ENCODE peak calls at places on chromosomes 5 and 9, in four cellular contexts. L, Y, J and R are unnamed samples.

GRCh38 chr5:163185315-163185714 is 252.1 kb upstream of the CCNG1 start:
- DNase-seq in L (no peak), Y (no peak), J (no peak), R (no peak)

GRCh38 chr9:77841739-77842386 is 189.7 kb downstream of the GNAQ start:
- DNase-seq in L (no peak), Y (no peak), J (no peak), R (no peak)

GRCh38 chr5:36607114-36607561 is 732 bp downstream of the SLC1A3 start:
- DNase-seq in L (no peak), Y (peak), J (no peak), R (no peak)

GRCh38 chr9:75540185-75540584 is 350.3 kb upstream of the PCSK5 start:
- DNase-seq in L (no peak), Y (no peak), J (no peak), R (no peak)

GRCh38 chr5:171449426-171449825 is 30.0 kb downstream of the FGF18 start:
- DNase-seq in L (no peak), Y (no peak), J (no peak), R (no peak)

GRCh38 chr5:66596791-66597757 is 881 bp downstream of the MAST4 start:
- DNase-seq in L (no peak), Y (no peak), J (peak), R (peak)

GRCh38 chr9:81113408-81114124 is 575.8 kb downstream of the TLE1 start:
- DNase-seq in L (no peak), Y (no peak), J (no peak), R (no peak)

GRCh38 chr9:30197954-30198353 is 2186.5 kb upstream of the ACO1 start:
- DNase-seq in L (no peak), Y (no peak), J (no peak), R (no peak)

GRCh38 chr9:3401556-3401955 is 124.2 kb downstream of the RFX3 start:
- DNase-seq in L (no peak), Y (peak), J (no peak), R (no peak)

GRCh38 chr9:18824095-18824666 is 208.8 kb downstream of the SAXO1 start:
- DNase-seq in L (no peak), Y (no peak), J (peak), R (no peak)

GRCh38 chr5:437281-437771 is 5.7 kb upstream of the EXOC3 start:
- DNase-seq in L (peak), Y (no peak), J (peak), R (peak)

GRCh38 chr5:149719666-149720065 is 10.4 kb upstream of the PPARGC1B start:
- DNase-seq in L (no peak), Y (no peak), J (peak), R (no peak)

GRCh38 chr9:3868012-3868411 is 342.2 kb upstream of the RFX3 start:
- DNase-seq in L (no peak), Y (no peak), J (no peak), R (no peak)

GRCh38 chr5:154268073-154268472 is 77.5 kb downstream of the GALNT10 start:
- DNase-seq in L (no peak), Y (no peak), J (no peak), R (no peak)

GRCh38 chr5:12330381-12330780 is 426.1 kb upstream of the CTNND2 start:
- DNase-seq in L (no peak), Y (no peak), J (no peak), R (no peak)

GRCh38 chr9:27125030-27125429 is 16.0 kb downstream of the TEK start:
- DNase-seq in L (no peak), Y (peak), J (peak), R (no peak)

GRCh38 chr5:142819816-142820215 is 49.6 kb downstream of the ARHGAP26 start:
- DNase-seq in L (no peak), Y (no peak), J (no peak), R (no peak)

GRCh38 chr5:35436441-35437057 is 181.1 kb upstream of the SPEF2 start:
- DNase-seq in L (no peak), Y (peak), J (no peak), R (no peak)

GRCh38 chr5:107404595-107405366 is 266.0 kb downstream of the EFNA5 start:
- DNase-seq in L (no peak), Y (no peak), J (no peak), R (no peak)

GRCh38 chr5:35657877-35658276 is 40.2 kb downstream of the SPEF2 start:
- DNase-seq in L (no peak), Y (no peak), J (no peak), R (no peak)

GRCh38 chr9:130045657-130046450 is 2.9 kb upstream of the FNBP1 start:
- DNase-seq in L (no peak), Y (no peak), J (no peak), R (no peak)

GRCh38 chr9:130835441-130836298 is 616 bp downstream of the ABL1 start:
- DNase-seq in L (no peak), Y (no peak), J (peak), R (peak)

GRCh38 chr9:127204771-127205470 is 59.7 kb upstream of the GARNL3 start:
- DNase-seq in L (no peak), Y (no peak), J (no peak), R (peak)

GRCh38 chr9:109417585-109418544 is 80.2 kb downstream of the PTPN3 start:
- DNase-seq in L (no peak), Y (no peak), J (no peak), R (no peak)

GRCh38 chr5:90873033-90873517 is 314.5 kb downstream of the ADGRV1 start:
- DNase-seq in L (no peak), Y (no peak), J (no peak), R (no peak)

GRCh38 chr5:80711938-80712337 is 57.2 kb upstream of the DHFR start:
- DNase-seq in L (no peak), Y (peak), J (no peak), R (no peak)

GRCh38 chr9:136607334-136607919 is 55.3 kb upstream of the EGFL7 start:
- DNase-seq in L (no peak), Y (no peak), J (no peak), R (no peak)

GRCh38 chr9:14942037-14942436 is 31.8 kb upstream of the FREM1 start:
- DNase-seq in L (no peak), Y (no peak), J (no peak), R (no peak)

GRCh38 chr5:154501566-154501965 is 23.5 kb upstream of the HAND1 start:
- DNase-seq in L (no peak), Y (no peak), J (no peak), R (peak)

GRCh38 chr5:67992919-67993318 is 222.6 kb upstream of the PIK3R1 start:
- DNase-seq in L (no peak), Y (no peak), J (no peak), R (no peak)

GRCh38 chr5:149549461-149550266 is 1.6 kb downstream of the CSNK1A1 start:
- DNase-seq in L (peak), Y (peak), J (peak), R (no peak)

GRCh38 chr9:2199999-2200796 is 185.1 kb downstream of the SMARCA2 start:
- DNase-seq in L (no peak), Y (no peak), J (no peak), R (no peak)

GRCh38 chr9:2198956-2199635 is 183.9 kb downstream of the SMARCA2 start:
- DNase-seq in L (no peak), Y (no peak), J (no peak), R (no peak)

GRCh38 chr9:2192356-2192979 is 177.3 kb downstream of the SMARCA2 start:
- DNase-seq in L (no peak), Y (no peak), J (no peak), R (no peak)

GRCh38 chr9:2193565-2193964 is 178.4 kb downstream of the SMARCA2 start:
- DNase-seq in L (no peak), Y (no peak), J (no peak), R (no peak)

DNA sequence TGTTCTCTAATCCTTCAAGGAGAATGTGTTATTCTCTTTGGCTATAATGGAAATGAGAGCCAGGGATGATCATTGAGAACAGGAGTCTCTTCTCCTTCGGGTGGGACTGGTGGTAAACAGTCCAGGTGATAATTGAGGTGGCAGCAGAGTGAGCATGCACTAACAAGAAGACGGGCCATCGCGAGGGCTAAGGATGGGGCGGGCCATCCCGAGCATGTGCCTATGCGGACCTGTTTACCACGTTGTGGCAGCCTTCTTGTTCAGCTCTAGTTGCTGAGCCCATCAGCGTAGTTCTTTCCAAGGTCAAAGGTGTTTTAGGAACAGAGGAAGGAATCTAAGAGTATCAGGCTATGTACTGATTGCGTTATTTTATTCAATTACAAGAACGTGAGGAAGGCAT is 180.1 kb downstream of the SMARCA2 start:
- DNase-seq in L (no peak), Y (no peak), J (no peak), R (no peak)
- TF ChIP-seq POLR2AphosphoS5 in L (no peak), Y (no peak), J (no peak), R (peak)

GRCh38 chr5:18745591-18745987 is 1111.3 kb downstream of the TAF11L14 start:
- DNase-seq in L (no peak), Y (no peak), J (peak), R (peak)

GRCh38 chr5:18742830-18743229 is 1108.6 kb downstream of the TAF11L14 start:
- DNase-seq in L (no peak), Y (no peak), J (no peak), R (peak)

GRCh38 chr5:18744441-18744840 is 1110.2 kb downstream of the TAF11L14 start:
- DNase-seq in L (no peak), Y (no peak), J (no peak), R (peak)

GRCh38 chr5:18745988-18746615 is 1111.8 kb downstream of the TAF11L14 start:
- DNase-seq in L (no peak), Y (no peak), J (peak), R (peak)

GRCh38 chr5:18744990-18745590 is 1110.8 kb downstream of the TAF11L14 start:
- DNase-seq in L (no peak), Y (no peak), J (peak), R (peak)
- H3K4me3 ChIP-seq in L (peak), Y (no peak), J (no peak), R (peak)

GRCh38 chr5:113084402-113085083 is 107.9 kb downstream of the DCP2 start:
- DNase-seq in L (no peak), Y (no peak), J (no peak), R (no peak)
- TF ChIP-seq POLR2AphosphoS5 in L (no peak), Y (no peak), J (no peak), R (no peak)

GRCh38 chr9:134759001-134759607 is 117.5 kb downstream of the COL5A1 start:
- DNase-seq in L (no peak), Y (no peak), J (no peak), R (no peak)
- H3K4me3 ChIP-seq in L (no peak), Y (no peak), J (no peak), R (no peak)

GRCh38 chr5:38780950-38781349 is 64.9 kb upstream of the OSMR start:
- DNase-seq in L (peak), Y (no peak), J (peak), R (no peak)
- TF ChIP-seq POLR2AphosphoS5 in L (no peak), Y (no peak), J (no peak), R (no peak)

DNA sequence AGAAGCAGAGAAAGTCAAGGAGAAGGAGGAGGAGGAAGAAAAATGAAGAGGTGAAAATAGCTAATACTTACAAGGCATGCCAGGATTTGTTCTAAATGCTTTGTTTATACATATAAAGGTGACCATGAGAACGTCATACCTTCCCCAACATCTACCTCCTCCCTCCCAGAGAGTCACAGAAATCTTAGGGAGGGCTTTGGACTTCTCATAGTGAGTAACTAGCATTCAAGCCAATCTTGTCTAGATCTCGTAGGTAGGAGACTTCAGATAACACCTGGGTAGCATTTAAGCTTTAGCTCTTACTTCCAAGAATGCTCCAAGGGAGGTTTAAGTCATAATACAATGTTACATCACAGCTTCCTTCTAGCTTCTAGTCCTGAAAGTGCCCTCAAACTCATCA is 36.5 kb upstream of the GPBP1 start:
- DNase-seq in L (no peak), Y (no peak), J (no peak), R (no peak)
- H3K4me3 ChIP-seq in L (no peak), Y (no peak), J (no peak), R (no peak)

GRCh38 chr5:104345513-104345823 is 782.9 kb upstream of the NUDT12 start:
- DNase-seq in L (no peak), Y (no peak), J (no peak), R (no peak)

GRCh38 chr5:104347119-104347708 is 784.6 kb upstream of the NUDT12 start:
- DNase-seq in L (no peak), Y (peak), J (no peak), R (no peak)

GRCh38 chr5:104344809-104345512 is 782.4 kb upstream of the NUDT12 start:
- DNase-seq in L (no peak), Y (peak), J (no peak), R (no peak)
- TF ChIP-seq POLR2AphosphoS5 in L (no peak), Y (no peak), J (no peak), R (no peak)